ENCODE peak calls at places on chromosomes 11 and 22, in eight cellular contexts. Q is cardiac muscle cell, Z is neural progenitor cell, U is thoracic aorta, A is suprapubic skin, L is upper lobe of right lung, X is MM.1S, O is pancreas. S is an unnamed sample. For H3K4me1, the result is how much of the 10 kb centered on the place peaks cover.

GRCh38 chr22:47121791-47122190 is 359.3 kb downstream of the TBC1D22A start:
- DNase-seq in Q (no peak), Z (no peak), U (no peak), A (no peak), L (peak), X (no peak), O (no peak), S (no peak)

GRCh38 chr11:84408946-84409411 is 1122.8 kb upstream of the CCDC90B start:
- DNase-seq in Q (no peak), Z (peak), U (no peak), A (no peak), L (no peak), X (no peak), O (no peak), S (peak)

GRCh38 chr22:31425331-31426050 is 26.1 kb downstream of the DRG1 start:
- DNase-seq in Q (no peak), Z (no peak), U (no peak), A (no peak), L (no peak), X (no peak), O (no peak), S (no peak)

GRCh38 chr11:98601181-98601773 is 419.5 kb upstream of the CNTN5 start:
- DNase-seq in Q (no peak), Z (no peak), U (no peak), A (no peak), L (peak), X (peak), O (no peak), S (no peak)

GRCh38 chr11:133506551-133507094 is 25.7 kb downstream of the OPCML start:
- DNase-seq in Q (no peak), Z (no peak), U (no peak), A (no peak), L (no peak), X (no peak), O (no peak), S (no peak)

GRCh38 chr22:18070556-18071306 is 7.1 kb upstream of the PEX26 start:
- DNase-seq in Q (no peak), Z (no peak), U (no peak), A (no peak), L (peak), X (no peak), O (no peak), S (no peak)

GRCh38 chr11:75654314-75654713 is 14.5 kb downstream of the MAP6 start:
- DNase-seq in Q (no peak), Z (no peak), U (no peak), A (no peak), L (no peak), X (no peak), O (no peak), S (no peak)

GRCh38 chr11:122808494-122808893 is 29.8 kb upstream of the CRTAM start:
- DNase-seq in Q (no peak), Z (no peak), U (no peak), A (no peak), L (no peak), X (no peak), O (no peak), S (no peak)

GRCh38 chr11:72975778-72976520 is 161.7 kb downstream of the ATG16L2 start:
- DNase-seq in Q (no peak), Z (no peak), U (no peak), A (no peak), L (no peak), X (no peak), O (no peak), S (no peak)

GRCh38 chr22:32622004-32622761 is 147.6 kb downstream of the FBXO7 start:
- DNase-seq in Q (peak), Z (peak), U (no peak), A (no peak), L (no peak), X (no peak), O (no peak), S (no peak)

GRCh38 chr11:95715777-95716241 is 73.8 kb downstream of the FAM76B start:
- DNase-seq in Q (no peak), Z (no peak), U (no peak), A (no peak), L (no peak), X (peak), O (peak), S (no peak)

GRCh38 chr11:12801976-12802375 is 127.8 kb downstream of the TEAD1 start:
- DNase-seq in Q (no peak), Z (no peak), U (no peak), A (no peak), L (no peak), X (no peak), O (no peak), S (no peak)

GRCh38 chr11:114265084-114265878 is 30.9 kb upstream of the NNMT start:
- DNase-seq in Q (no peak), Z (no peak), U (no peak), A (peak), L (no peak), X (no peak), O (no peak), S (no peak)

GRCh38 chr11:36123353-36124220 is 165.6 kb downstream of the COMMD9 start:
- DNase-seq in Q (no peak), Z (no peak), U (no peak), A (no peak), L (no peak), X (no peak), O (no peak), S (no peak)

GRCh38 chr11:116186592-116186991 is 586.2 kb downstream of the BUD13 start:
- DNase-seq in Q (no peak), Z (no peak), U (no peak), A (no peak), L (no peak), X (no peak), O (no peak), S (no peak)

GRCh38 chr11:120715239-120715638 is 203.7 kb downstream of the GRIK4 start:
- DNase-seq in Q (no peak), Z (peak), U (no peak), A (no peak), L (no peak), X (peak), O (no peak), S (peak)

GRCh38 chr22:38250642-38251354 is 22.0 kb downstream of the TMEM184B start:
- DNase-seq in Q (no peak), Z (no peak), U (no peak), A (no peak), L (no peak), X (no peak), O (no peak), S (no peak)

GRCh38 chr22:38248280-38248679 is 24.5 kb downstream of the TMEM184B start:
- DNase-seq in Q (no peak), Z (no peak), U (no peak), A (no peak), L (no peak), X (no peak), O (no peak), S (no peak)

GRCh38 chr22:38251355-38251720 is 21.5 kb downstream of the TMEM184B start:
- DNase-seq in Q (no peak), Z (no peak), U (no peak), A (no peak), L (no peak), X (no peak), O (no peak), S (no peak)

GRCh38 chr22:38249301-38249700 is 23.5 kb downstream of the TMEM184B start:
- DNase-seq in Q (no peak), Z (no peak), U (no peak), A (no peak), L (no peak), X (no peak), O (no peak), S (no peak)

GRCh38 chr22:38249803-38250641 is 22.8 kb downstream of the TMEM184B start:
- DNase-seq in Q (no peak), Z (no peak), U (no peak), A (no peak), L (no peak), X (no peak), O (no peak), S (no peak)
- H3K4me1 ChIP-seq in Q (under half), Z (under half), U (under half), A (under half), L (under half), X (half or more), O (under half), S (under half)

DNA sequence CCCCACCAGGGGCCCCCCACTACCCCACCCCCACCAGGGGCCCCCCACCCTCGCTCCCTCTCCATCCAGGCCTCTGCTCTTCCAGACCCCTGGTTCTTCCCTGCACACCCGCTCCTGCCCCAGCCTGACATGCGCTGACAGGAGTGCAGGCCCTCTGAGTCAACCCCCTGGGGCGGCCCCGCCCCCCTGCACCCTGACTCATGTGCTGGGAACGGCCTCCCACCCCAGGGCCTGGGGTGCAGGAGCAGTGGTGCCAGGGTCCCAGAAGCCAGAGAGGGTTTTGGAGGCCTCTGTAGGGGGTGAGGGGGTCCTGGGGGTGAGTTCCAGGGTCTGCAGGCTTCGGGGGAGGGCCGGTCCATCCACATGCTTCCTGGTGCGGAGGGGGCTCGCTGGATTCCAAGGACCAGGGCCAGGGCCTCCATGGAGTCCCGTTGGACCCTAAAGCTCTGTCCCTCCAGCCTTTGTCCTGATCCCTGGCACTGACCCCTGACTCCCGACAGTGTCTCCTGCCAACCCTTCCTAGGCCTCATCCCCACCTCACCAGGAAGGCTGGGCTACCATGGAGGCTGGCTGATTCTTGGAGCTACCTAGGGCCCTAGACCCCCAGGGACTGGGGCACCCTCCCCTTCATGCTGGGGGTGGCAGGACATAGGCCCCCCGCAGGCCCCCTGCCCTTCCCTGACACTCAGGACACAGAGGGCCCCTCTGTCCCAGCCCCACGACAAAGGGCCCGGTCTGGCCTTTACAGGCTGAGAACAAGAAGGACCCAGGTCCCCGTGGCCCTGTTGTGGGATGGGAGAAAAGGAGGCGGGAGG is 583 bp upstream of the PKP3 start:
- DNase-seq in Q (no peak), Z (no peak), U (no peak), A (no peak), L (no peak), X (no peak), O (no peak), S (no peak)
- H3K4me3 ChIP-seq in Q (no peak), Z (no peak), U (no peak), A (peak), L (peak), X (no peak), O (peak), S (no peak)

GRCh38 chr22:29375436-29376076 is 12.8 kb downstream of the AP1B1 start:
- DNase-seq in Q (no peak), Z (no peak), U (no peak), A (no peak), L (no peak), X (no peak), O (no peak), S (no peak)

GRCh38 chr22:29369460-29369859 is 18.9 kb downstream of the AP1B1 start:
- DNase-seq in Q (no peak), Z (peak), U (no peak), A (no peak), L (peak), X (no peak), O (no peak), S (peak)

GRCh38 chr22:29370556-29370955 is 17.8 kb downstream of the AP1B1 start:
- DNase-seq in Q (no peak), Z (peak), U (no peak), A (no peak), L (no peak), X (peak), O (no peak), S (no peak)
- H3K4me1 ChIP-seq in Q (under half), Z (under half), U (under half), A (under half), L (under half), X (under half), O (under half), S (under half)

DNA sequence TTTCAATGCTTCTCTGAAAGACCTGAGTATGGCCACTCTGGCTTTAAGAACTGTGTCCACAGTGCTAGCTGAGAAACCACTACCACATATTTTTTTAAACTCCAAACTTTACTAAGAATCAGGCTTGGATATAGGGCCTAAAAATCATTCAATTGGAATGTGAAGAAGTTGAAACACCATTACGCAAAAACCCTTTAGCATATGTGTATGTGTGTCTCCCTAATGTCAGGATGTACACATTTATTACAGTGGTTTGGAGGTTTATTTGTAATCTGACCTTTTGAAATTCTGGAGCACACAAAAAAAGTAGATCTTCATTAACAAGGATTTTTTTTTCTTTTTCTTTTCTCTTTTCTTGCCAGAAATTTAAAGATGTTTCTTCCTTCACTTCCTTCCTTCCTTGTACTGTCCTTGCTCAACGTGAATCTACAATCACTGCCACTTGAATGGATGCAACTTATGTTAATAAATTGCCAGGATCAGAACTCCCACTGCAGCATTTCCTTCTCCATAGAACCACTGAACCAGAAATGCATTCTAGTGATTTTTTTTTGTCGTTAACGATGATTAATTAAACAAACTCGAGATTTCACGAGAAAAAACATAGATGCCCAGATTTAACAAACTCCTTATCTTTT is 3.1 kb upstream of the ADM start:
- DNase-seq in Q (no peak), Z (no peak), U (no peak), A (no peak), L (no peak), X (no peak), O (no peak), S (no peak)
- H3K4me3 ChIP-seq in Q (peak), Z (peak), U (peak), A (peak), L (peak), X (peak), O (peak), S (peak)

DNA sequence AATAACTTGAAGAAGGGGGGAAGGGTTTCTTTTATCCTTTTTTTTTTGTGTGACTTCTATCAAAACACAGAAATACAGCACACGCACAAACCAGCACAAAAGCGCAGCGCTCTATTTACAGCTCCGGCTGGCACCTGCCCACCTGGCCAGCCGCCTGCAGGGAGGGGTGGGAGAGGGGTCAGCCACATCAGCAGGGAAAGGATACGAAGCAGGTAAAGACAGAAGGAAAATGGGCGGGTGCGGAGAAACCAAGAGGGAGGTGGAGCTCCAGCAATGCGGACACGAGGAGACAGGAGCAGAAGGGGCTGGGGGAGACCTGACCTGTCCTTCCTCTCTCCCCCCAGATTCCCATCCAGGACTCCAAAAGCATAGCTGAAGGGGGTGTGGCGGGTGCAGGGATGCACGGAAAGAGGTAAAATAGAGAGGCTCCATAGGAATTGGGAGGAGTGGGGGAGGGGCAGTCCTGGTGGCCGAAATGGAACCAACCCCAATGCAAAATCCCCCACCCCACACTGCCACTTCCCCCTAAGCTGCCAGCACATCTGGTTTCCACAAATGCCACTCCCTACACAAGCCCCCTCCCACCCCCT is 14.1 kb downstream of the CXCR5 start:
- DNase-seq in Q (no peak), Z (no peak), U (no peak), A (no peak), L (no peak), X (no peak), O (no peak), S (no peak)
- H3K4me1 ChIP-seq in Q (under half), Z (under half), U (under half), A (under half), L (under half), X (under half), O (under half), S (under half)